ENCODE peak calls at places on chromosomes 2 and 18, in six cellular contexts. N is body of pancreas, V is astrocyte of the spinal cord, X is prostate gland, U is NB4, E is GM20000. F is an unnamed sample.

GRCh38 chr2:40127890-40128548 is 323.9 kb downstream of the SLC8A1 start:
- DNase-seq in X (no peak), U (no peak), E (no peak), N (no peak), V (peak; percentile 81), F (no peak)

GRCh38 chr18:44682181-44682870 is 1.6 kb downstream of the SETBP1 start:
- DNase-seq in N (peak; percentile 48), V (no peak), U (no peak), X (peak; percentile 25), E (peak; percentile 35), F (no peak)

GRCh38 chr2:110948027-110948687 is 172.6 kb upstream of the BCL2L11 start:
- DNase-seq in X (no peak), N (peak; percentile 11), E (no peak), U (no peak), V (no peak), F (no peak)

GRCh38 chr2:218956039-218956438 is 3.4 kb upstream of the CDK5R2 start:
- DNase-seq in X (no peak), N (no peak), U (no peak), E (no peak), V (no peak), F (no peak)

GRCh38 chr2:10080536-10081304 is 509 bp upstream of the CYS1 start:
- DNase-seq in N (no peak), E (peak; percentile 84), V (peak; percentile 38), X (no peak), U (no peak), F (no peak)

GRCh38 chr2:60707750-60708371 is 48.2 kb upstream of the PAPOLG start:
- DNase-seq in N (no peak), V (peak; percentile 51), X (no peak), U (peak; percentile 59), E (peak; percentile 56), F (no peak)

GRCh38 chr2:95760839-95761525 is 169.2 kb downstream of the TRIM43 start:
- DNase-seq in X (no peak), V (peak; percentile 70), N (no peak), E (no peak), U (peak; percentile 35), F (no peak)

GRCh38 chr2:58448065-58448507 is 207.0 kb upstream of the FANCL start:
- DNase-seq in X (no peak), N (peak; percentile 66), E (peak; percentile 42), U (peak; percentile 77), V (peak; percentile 77), F (no peak)

GRCh38 chr2:143177081-143177786 is 48.0 kb downstream of the ARHGAP15 start:
- DNase-seq in E (peak; percentile 53), V (no peak), U (no peak), X (no peak), N (no peak), F (no peak)

GRCh38 chr18:26091047-26091630 is 726 bp upstream of the SS18 start:
- DNase-seq in U (no peak), N (peak; percentile 59), E (peak; percentile 71), X (no peak), V (no peak), F (no peak)

GRCh38 chr2:226211439-226211838 is 588.2 kb downstream of the IRS1 start:
- DNase-seq in N (no peak), U (no peak), E (no peak), V (peak; percentile 91), X (peak; percentile 71), F (no peak)

GRCh38 chr2:95265182-95265581 is 9.1 kb upstream of the PROM2 start:
- DNase-seq in X (no peak), N (no peak), U (no peak), V (no peak), E (no peak), F (no peak)

GRCh38 chr2:215748446-215748845 is 264.9 kb downstream of the MREG start:
- DNase-seq in X (no peak), V (no peak), U (no peak), N (peak; percentile 16), E (no peak), F (no peak)

GRCh38 chr2:235827585-235827992 is 333.7 kb downstream of the AGAP1 start:
- DNase-seq in U (no peak), X (no peak), N (no peak), V (peak; percentile 7), E (no peak), F (no peak)

GRCh38 chr2:70132244-70133126 is 45.2 kb downstream of the PCBP1 start:
- DNase-seq in X (peak; percentile 66), U (peak; percentile 86), N (peak; percentile 64), E (peak; percentile 54), V (peak; percentile 82), F (no peak)

GRCh38 chr18:21110667-21111350 is 804 bp downstream of the ROCK1 start:
- DNase-seq in U (peak; percentile 76), V (peak; percentile 32), N (peak; percentile 55), X (peak; percentile 31), E (peak; percentile 36), F (peak; percentile 60)

GRCh38 chr2:238473014-238473413 is 46.3 kb downstream of the ASB1 start:
- DNase-seq in N (no peak), V (no peak), E (no peak), X (no peak), U (no peak), F (no peak)

DNA sequence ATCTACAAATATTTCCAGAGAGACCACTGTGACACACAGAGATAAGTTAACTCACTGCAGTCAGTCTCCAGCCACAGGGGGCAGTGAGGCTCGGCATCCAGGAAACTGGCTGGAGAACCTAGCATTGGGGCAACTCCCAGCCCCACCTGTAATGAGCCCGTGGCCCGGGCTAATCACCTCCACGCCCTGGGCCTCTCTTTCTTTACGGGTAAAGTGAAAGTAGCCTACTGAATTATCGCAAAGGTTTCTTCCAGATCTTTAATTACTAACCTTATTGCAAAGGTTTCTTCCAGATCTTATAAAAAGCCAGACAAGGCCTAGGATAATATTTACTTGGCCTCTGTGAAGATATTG is 45.6 kb upstream of the ACAA2 start:
- DNase-seq in E (no peak), V (no peak), X (no peak), U (no peak), N (no peak), F (no peak)
- TF ChIP-seq CTCF in E (no peak), V (no peak), X (no peak), U (no peak), N (no peak), F (no peak)

DNA sequence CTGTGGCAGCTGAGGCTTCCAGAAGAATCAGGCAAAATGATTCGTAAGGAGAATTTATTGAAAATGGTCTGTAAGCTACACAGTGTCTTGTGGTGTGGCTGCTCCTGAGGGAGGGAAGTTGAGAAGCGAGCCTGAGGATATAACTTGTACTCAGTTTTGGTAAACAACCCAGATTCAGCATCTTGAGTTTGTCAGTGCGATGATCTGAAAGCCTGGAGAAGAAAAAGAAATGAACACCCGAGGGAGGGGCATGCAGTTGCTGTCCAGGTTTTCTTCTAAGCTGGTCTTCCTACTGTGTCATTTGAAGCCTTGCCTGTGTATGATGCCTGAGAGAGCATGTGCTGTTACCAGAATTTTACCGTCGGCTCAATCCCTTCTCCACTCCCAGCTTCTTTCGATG is 87.3 kb downstream of the MAPK4 start:
- DNase-seq in X (no peak), U (no peak), V (no peak), E (no peak), N (no peak), F (no peak)
- TF ChIP-seq CTCF in X (no peak), U (no peak), V (no peak), E (no peak), N (no peak), F (no peak)

DNA sequence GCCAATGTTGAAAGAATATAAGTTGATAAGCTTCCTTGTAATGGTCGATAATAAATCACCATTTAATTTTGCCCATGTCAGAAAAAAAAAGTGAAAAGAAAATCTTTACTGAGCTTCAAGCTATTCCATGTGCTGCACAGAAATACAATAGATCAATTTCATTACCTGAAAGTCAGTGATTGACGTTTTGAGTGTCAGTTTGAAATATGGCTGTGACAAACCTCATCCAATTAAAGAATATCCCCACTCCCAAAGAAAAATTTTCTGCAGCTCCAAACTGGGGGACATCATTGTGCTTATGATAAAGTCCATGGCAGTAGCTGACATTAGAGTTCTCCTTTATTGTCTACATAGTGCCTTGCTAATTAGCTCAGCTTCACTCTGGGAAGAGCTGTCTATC is 184.8 kb upstream of the RPRM start:
- DNase-seq in N (no peak), V (no peak), E (no peak), U (no peak), X (no peak), F (no peak)
- TF ChIP-seq CTCF in N (no peak), V (no peak), E (no peak), U (no peak), X (no peak), F (no peak)

DNA sequence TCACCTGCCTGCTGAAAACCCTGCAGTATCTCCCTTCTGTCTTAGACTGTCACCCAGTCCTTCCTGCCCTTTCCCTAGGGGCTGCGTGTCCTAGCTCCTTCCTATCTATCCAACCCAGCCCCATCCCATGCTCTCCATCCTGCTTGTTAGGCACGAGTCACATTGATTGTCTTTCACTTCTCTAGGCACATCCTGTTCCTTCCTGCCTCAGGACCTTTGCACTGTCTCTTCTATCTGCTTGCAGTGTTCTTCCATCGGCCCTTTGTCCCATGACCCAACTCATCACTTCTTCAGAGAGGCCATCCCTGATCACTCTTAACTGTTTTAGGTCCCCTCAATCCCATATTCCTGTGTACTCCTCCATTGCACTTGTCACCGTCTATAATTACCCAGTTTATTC is 50.4 kb downstream of the MERTK start:
- DNase-seq in V (no peak), N (no peak), E (no peak), X (no peak), U (no peak), F (no peak)
- TF ChIP-seq CTCF in V (no peak), N (no peak), E (no peak), X (no peak), U (no peak), F (no peak)

GRCh38 chr18:28108801-28109200 is 68.1 kb downstream of the CDH2 start:
- DNase-seq in N (no peak), U (no peak), X (no peak), E (no peak), V (peak; percentile 28), F (no peak)
- TF ChIP-seq CTCF in N (no peak), U (no peak), X (no peak), E (no peak), V (no peak), F (no peak)

GRCh38 chr2:72889991-72890390 is 2.8 kb downstream of the SPR start:
- DNase-seq in X (no peak), N (no peak), U (no peak), E (no peak), V (no peak), F (no peak)

GRCh38 chr2:72887836-72888437 is 729 bp downstream of the SPR start:
- DNase-seq in V (peak; percentile 86), U (peak; percentile 84), N (peak; percentile 93), X (peak; percentile 87), E (peak; percentile 73), F (peak; percentile 12)

GRCh38 chr2:72888438-72889202 is 1.4 kb downstream of the SPR start:
- DNase-seq in U (no peak), X (no peak), N (no peak), E (no peak), V (no peak), F (no peak)

GRCh38 chr2:72886505-72887031 is 640 bp upstream of the SPR start:
- DNase-seq in E (no peak), V (no peak), U (no peak), X (no peak), N (no peak), F (no peak)

GRCh38 chr2:72887032-72887835 is at the start of gene SPR:
- DNase-seq in U (peak; percentile 88), X (peak; percentile 74), E (peak; percentile 82), V (peak; percentile 41), N (peak; percentile 91), F (no peak)
- TF ChIP-seq CTCF in U (no peak), X (peak; percentile 33), E (no peak), V (no peak), N (no peak), F (no peak)

F was measured in CD4-positive, alpha-beta T cell.